ENCODE peak calls at places on chromosomes 12 and 14, in five cellular contexts. X is T-helper 2 cell; K is endothelial cell; A is activated naive CD4-positive, alpha-beta T cell; R is anterior cingulate cortex. E is an unnamed sample.

GRCh38 chr12:121992059-121992879 is 29.4 kb upstream of the BCL7A start:
- DNase-seq in X (peak; percentile 90), K (no peak), A (no peak), R (no peak), E (no peak)

GRCh38 chr14:100617715-100618693 is 30.8 kb upstream of the BEGAIN start:
- DNase-seq in X (no peak), K (no peak), A (no peak), R (peak; percentile 58), E (no peak)

GRCh38 chr14:101215266-101215665 is 311.7 kb upstream of the RTL1 start:
- DNase-seq in X (no peak), K (no peak), A (no peak), R (no peak), E (no peak)

GRCh38 chr12:106080111-106080732 is 58.5 kb downstream of the NUAK1 start:
- DNase-seq in X (no peak), K (no peak), A (no peak), R (no peak), E (peak; percentile 55)

GRCh38 chr12:85626031-85626781 is 210.0 kb downstream of the RASSF9 start:
- DNase-seq in X (no peak), K (no peak), A (no peak), R (no peak), E (no peak)

GRCh38 chr12:18644564-18644963 is 93.2 kb downstream of the PLCZ1 start:
- DNase-seq in X (no peak), K (no peak), A (no peak), R (no peak), E (no peak)

GRCh38 chr12:58310828-58311273 is 369.5 kb downstream of the ATP23 start:
- DNase-seq in X (no peak), K (no peak), A (no peak), R (no peak), E (no peak)

GRCh38 chr12:53069621-53070410 is 9.4 kb downstream of the SPRYD3 start:
- DNase-seq in X (no peak), K (no peak), A (no peak), R (no peak), E (no peak)

GRCh38 chr12:74415633-74416032 is 122.0 kb upstream of the ATXN7L3B start:
- DNase-seq in X (peak; percentile 6), K (peak; percentile 14), A (no peak), R (no peak), E (no peak)

GRCh38 chr12:104182144-104182543 is 33.4 kb upstream of the TXNRD1 start:
- DNase-seq in X (no peak), K (no peak), A (no peak), R (no peak), E (no peak)

GRCh38 chr12:120079352-120080042 is 37.1 kb downstream of the RAB35 start:
- DNase-seq in X (no peak), K (no peak), A (no peak), R (no peak), E (peak; percentile 72)

GRCh38 chr14:89921346-89921745 is 33.2 kb downstream of the EFCAB11 start:
- DNase-seq in X (no peak), K (no peak), A (no peak), R (no peak), E (no peak)

GRCh38 chr12:27626239-27626638 is 70.0 kb upstream of the REP15 start:
- DNase-seq in X (no peak), K (no peak), A (no peak), R (no peak), E (peak; percentile 27)

GRCh38 chr14:52063107-52063506 is 5.8 kb downstream of the NID2 start:
- DNase-seq in X (no peak), K (no peak), A (no peak), R (no peak), E (peak; percentile 90)

GRCh38 chr14:50531595-50532501 is 521 bp downstream of the MAP4K5 start:
- DNase-seq in X (peak; percentile 52), K (peak; percentile 48), A (no peak), R (no peak), E (peak; percentile 69)

GRCh38 chr12:32821293-32822089 is 65.8 kb upstream of the YARS2 start:
- DNase-seq in X (no peak), K (no peak), A (no peak), R (no peak), E (peak; percentile 17)

GRCh38 chr12:49012739-49013138 is 5.8 kb downstream of the PRKAG1 start:
- DNase-seq in X (no peak), K (no peak), A (no peak), R (no peak), E (no peak)

GRCh38 chr12:57727758-57728395 is 10.7 kb downstream of the AGAP2 start:
- DNase-seq in X (no peak), K (peak; percentile 36), A (no peak), R (no peak), E (peak; percentile 75)

GRCh38 chr14:94331462-94331861 is 8.3 kb upstream of the SERPINA6 start:
- DNase-seq in X (no peak), K (no peak), A (no peak), R (no peak), E (no peak)

GRCh38 chr14:21093769-21094681 is 4.4 kb downstream of the ZNF219 start:
- DNase-seq in X (no peak), K (no peak), A (no peak), R (no peak), E (peak; percentile 93)

GRCh38 chr14:57495409-57495808 is 1.8 kb upstream of the CCDC198 start:
- DNase-seq in X (no peak), K (no peak), A (no peak), R (no peak), E (no peak)

GRCh38 chr14:72666610-72667009 is 227.3 kb downstream of the DPF3 start:
- DNase-seq in X (no peak), K (no peak), A (no peak), R (no peak), E (no peak)

GRCh38 chr12:12764824-12765223 is 20.6 kb upstream of the APOLD1 start:
- DNase-seq in X (no peak), K (no peak), A (no peak), R (no peak), E (peak; percentile 6)

GRCh38 chr14:72663076-72663487 is 230.8 kb downstream of the DPF3 start:
- DNase-seq in X (no peak), K (no peak), A (no peak), R (no peak), E (no peak)

GRCh38 chr12:5379737-5380496 is 52.0 kb upstream of the NTF3 start:
- DNase-seq in X (no peak), K (no peak), A (no peak), R (no peak), E (peak; percentile 25)

GRCh38 chr14:54653764-54654469 is 87.0 kb downstream of the SAMD4A start:
- DNase-seq in X (no peak), K (peak; percentile 48), A (no peak), R (no peak), E (no peak)